ENCODE peak calls at places on chromosomes 4 and X, in four cellular contexts. P, N, V and K are unnamed samples.

GRCh38 chr4:166014411-166014810 is 141.4 kb downstream of the TLL1 start:
- DNase-seq in V (no peak), P (peak), N (peak), K (no peak)

GRCh38 chr4:4488405-4489404 is 53.1 kb downstream of the STX18 start:
- DNase-seq in V (peak), P (peak), N (peak), K (peak)

GRCh38 chr4:8640816-8641215 is 48.3 kb downstream of the CPZ start:
- DNase-seq in V (no peak), P (no peak), N (no peak), K (no peak)

GRCh38 chr4:153335665-153336064 is 8.8 kb upstream of the MND1 start:
- DNase-seq in N (no peak), P (no peak), V (no peak), K (peak)

GRCh38 chr4:30330894-30331652 is 389.1 kb upstream of the PCDH7 start:
- DNase-seq in N (no peak), P (no peak), V (no peak), K (no peak)

GRCh38 chrX:137427813-137428212 is 138.1 kb upstream of the ZIC3 start:
- DNase-seq in V (no peak), P (no peak), N (no peak), K (no peak)

GRCh38 chrX:133094098-133094731 is 2.7 kb downstream of the USP26 start:
- DNase-seq in N (no peak), P (no peak), V (no peak), K (no peak)

GRCh38 chrX:108494416-108495095 is 54.9 kb downstream of the COL4A5 start:
- DNase-seq in P (no peak), N (no peak), V (no peak), K (peak)

GRCh38 chr4:10442976-10443375 is 14.2 kb downstream of the ZNF518B start:
- DNase-seq in V (no peak), P (no peak), N (no peak), K (peak)

GRCh38 chr4:53541577-53542206 is 49.6 kb downstream of the LNX1 start:
- DNase-seq in V (no peak), N (no peak), P (no peak), K (peak)

GRCh38 chr4:145829629-145830395 is 108.8 kb downstream of the ZNF827 start:
- DNase-seq in P (no peak), N (no peak), V (no peak), K (no peak)
- TF ChIP-seq MAZ in P (no peak), N (no peak), V (no peak), K (no peak)

GRCh38 chr4:92381640-92382039 is 77.9 kb downstream of the GRID2 start:
- DNase-seq in N (no peak), V (no peak), P (no peak), K (no peak)

DNA sequence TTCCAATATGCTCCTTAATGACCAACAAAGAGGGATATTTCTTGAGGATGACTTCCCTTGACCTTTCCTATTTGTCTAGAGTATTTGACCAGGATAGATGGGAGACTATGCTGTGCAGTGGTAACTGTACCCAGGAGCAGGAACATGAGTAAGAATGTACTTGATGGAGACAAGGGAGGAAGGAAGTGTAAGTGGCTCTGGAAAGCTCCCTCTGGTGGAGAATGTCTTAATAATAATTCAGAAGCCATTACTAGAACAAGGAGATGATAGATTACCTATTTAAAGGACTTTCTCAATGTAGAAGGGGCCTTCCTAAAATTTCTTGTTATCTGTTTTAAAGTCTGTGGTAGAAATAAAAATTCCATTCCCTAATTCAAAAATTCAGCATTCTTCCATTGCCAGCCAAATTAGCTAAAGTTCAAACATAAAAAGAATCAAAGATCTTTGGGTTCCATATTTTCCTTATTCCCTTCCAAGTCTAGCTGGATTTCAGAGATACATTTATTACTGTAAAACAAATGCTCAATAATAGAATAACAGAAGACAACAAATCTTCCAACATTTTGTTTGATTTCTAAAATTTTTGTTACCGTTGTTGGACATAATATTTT is 83.8 kb downstream of the GRID2 start:
- DNase-seq in V (no peak), N (peak), P (peak), K (peak)
- TF ChIP-seq MAZ in V (no peak), N (no peak), P (no peak), K (no peak)

GRCh38 chr4:176767183-176767582 is 25.5 kb downstream of the VEGFC start:
- DNase-seq in P (no peak), N (no peak), V (no peak), K (peak)

GRCh38 chr4:176775326-176775725 is 17.4 kb downstream of the VEGFC start:
- DNase-seq in V (no peak), P (no peak), N (no peak), K (no peak)

GRCh38 chr4:176774852-176775251 is 17.9 kb downstream of the VEGFC start:
- DNase-seq in V (no peak), P (no peak), N (no peak), K (peak)

DNA sequence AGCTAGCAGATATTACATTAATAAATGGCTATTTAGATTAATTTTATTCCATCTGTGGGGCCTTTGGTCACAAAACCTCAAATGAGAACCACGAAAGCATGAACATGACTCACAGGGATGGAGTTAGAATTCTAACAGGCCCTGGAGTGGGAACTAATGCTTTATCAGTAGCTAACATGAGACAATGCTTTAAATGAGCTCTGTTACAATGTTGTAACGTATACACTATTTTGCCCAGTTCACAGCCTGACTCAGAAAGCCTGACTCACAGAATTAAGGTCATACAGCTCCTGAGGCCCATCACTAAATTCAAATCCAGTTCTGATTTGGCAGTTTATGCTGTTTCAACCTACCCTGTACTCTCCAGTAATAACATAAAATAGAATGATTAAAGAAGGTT is 23.2 kb downstream of the VEGFC start:
- DNase-seq in V (no peak), P (peak), N (no peak), K (peak)
- TF ChIP-seq MAZ in V (no peak), P (no peak), N (no peak), K (no peak)

DNA sequence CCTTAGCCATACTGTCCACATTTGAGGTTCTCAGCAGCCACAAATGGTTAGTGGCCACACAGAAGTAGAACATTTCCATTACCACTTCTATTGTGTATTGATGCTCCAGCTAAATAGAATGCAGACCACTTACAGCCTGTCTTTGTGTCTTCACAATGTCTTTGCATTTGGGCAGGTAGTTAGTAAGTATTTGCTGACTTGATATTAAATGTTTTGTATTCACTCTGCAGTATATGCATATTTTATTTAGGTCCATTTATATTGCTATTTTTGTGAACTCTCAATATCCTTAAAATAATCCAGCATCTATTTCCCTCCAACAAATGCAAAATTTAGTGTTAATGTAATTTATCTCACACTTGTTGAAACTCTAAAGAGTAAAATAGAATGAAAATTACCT is 26.6 kb downstream of the ANAPC4 start:
- DNase-seq in P (no peak), N (no peak), V (no peak), K (no peak)
- TF ChIP-seq MAZ in P (no peak), N (no peak), V (no peak), K (no peak)

GRCh38 chr4:87037921-87038320 is 103.1 kb downstream of the AFF1 start:
- DNase-seq in N (no peak), P (no peak), V (no peak), K (no peak)
- TF ChIP-seq MAZ in N (no peak), P (no peak), V (no peak), K (no peak)